ENCODE peak calls at places on chromosomes 13 and 19, in five cellular contexts. A is heart left ventricle, T is endothelial cell, X is left ventricle myocardium inferior, U is T-helper 17 cell. N is an unnamed sample.

GRCh38 chr19:42252365-42253244 is 2.3 kb downstream of the ERF start:
- DNase-seq in A (no peak), T (no peak), X (peak), U (no peak), N (peak)

GRCh38 chr13:65336916-65337315 is 1893.2 kb downstream of the PCDH9 start:
- DNase-seq in A (no peak), T (no peak), X (no peak), U (no peak), N (no peak)

GRCh38 chr19:17832443-17833208 is 11.3 kb upstream of the INSL3 start:
- DNase-seq in A (no peak), T (no peak), X (no peak), U (no peak), N (no peak)

GRCh38 chr13:50208826-50209335 is 193.6 kb downstream of the KCNRG start:
- DNase-seq in A (peak), T (peak), X (peak), U (no peak), N (peak)

GRCh38 chr19:47704656-47705055 is 8.6 kb upstream of the EHD2 start:
- DNase-seq in A (no peak), T (no peak), X (no peak), U (no peak), N (no peak)

GRCh38 chr13:30610311-30610710 is 7.4 kb upstream of the USPL1 start:
- DNase-seq in A (no peak), T (no peak), X (no peak), U (no peak), N (no peak)

GRCh38 chr19:10346509-10346908 is 7.1 kb upstream of the ICAM3 start:
- DNase-seq in A (no peak), T (no peak), X (no peak), U (no peak), N (no peak)

GRCh38 chr19:31803819-31804446 is 454.7 kb upstream of the TSHZ3 start:
- DNase-seq in A (no peak), T (no peak), X (no peak), U (no peak), N (no peak)

GRCh38 chr19:3682741-3683404 is 17.4 kb downstream of the PIP5K1C start:
- DNase-seq in A (no peak), T (no peak), X (no peak), U (no peak), N (no peak)

GRCh38 chr19:48344892-48345291 is 18.8 kb downstream of the TMEM143 start:
- DNase-seq in A (no peak), T (no peak), X (no peak), U (no peak), N (no peak)

GRCh38 chr13:22103046-22103445 is 432.2 kb downstream of the FGF9 start:
- DNase-seq in A (no peak), T (no peak), X (no peak), U (no peak), N (no peak)

GRCh38 chr13:99199541-99200432 is 867 bp upstream of the UBAC2 start:
- DNase-seq in A (no peak), T (no peak), X (no peak), U (no peak), N (no peak)

GRCh38 chr13:52158629-52159158 is 703 bp downstream of the NEK3 start:
- DNase-seq in A (no peak), T (no peak), X (peak), U (no peak), N (peak)

GRCh38 chr13:33970746-33971145 is 152.8 kb downstream of the RFC3 start:
- DNase-seq in A (no peak), T (no peak), X (no peak), U (no peak), N (no peak)

GRCh38 chr13:73937420-73937819 is 196.8 kb downstream of the KLF12 start:
- DNase-seq in A (no peak), T (no peak), X (no peak), U (no peak), N (no peak)

GRCh38 chr19:5749505-5749904 is 29.1 kb downstream of the CATSPERD start:
- DNase-seq in A (no peak), T (no peak), X (no peak), U (no peak), N (no peak)

GRCh38 chr13:99416411-99417121 is 84.7 kb upstream of the TM9SF2 start:
- DNase-seq in A (no peak), T (no peak), X (no peak), U (no peak), N (no peak)

GRCh38 chr13:44044544-44045178 is 165.0 kb downstream of the LACC1 start:
- DNase-seq in A (no peak), T (no peak), X (no peak), U (no peak), N (no peak)

GRCh38 chr19:31548941-31549340 is 199.7 kb upstream of the TSHZ3 start:
- DNase-seq in A (no peak), T (peak), X (peak), U (no peak), N (no peak)

GRCh38 chr19:29193116-29193515 is 19.8 kb downstream of the UQCRFS1 start:
- DNase-seq in A (no peak), T (no peak), X (no peak), U (no peak), N (no peak)

GRCh38 chr13:48038763-48039162 is 1.2 kb downstream of the NUDT15 start:
- DNase-seq in A (no peak), T (no peak), X (no peak), U (no peak), N (no peak)

GRCh38 chr19:43395561-43395960 is 19.1 kb upstream of the TEX101 start:
- DNase-seq in A (no peak), T (no peak), X (no peak), U (no peak), N (no peak)